ENCODE peak calls at places on chromosomes 11 and 22, in six cellular contexts. C is heart right ventricle, F is PC-9, E is left ventricle myocardium inferior, B is AG04450, K is lower lobe of right lung. Z is an unnamed sample.

GRCh38 chr11:14973621-14974020 is 1.5 kb upstream of the CALCA start:
- DNase-seq in B (no peak), E (no peak), C (peak), F (no peak), K (no peak), Z (no peak)

GRCh38 chr11:91608662-91609061 is 616.0 kb upstream of the FAT3 start:
- DNase-seq in C (no peak), K (no peak), E (no peak), F (no peak), B (no peak), Z (no peak)

GRCh38 chr11:36376888-36377758 is 81.0 kb downstream of the PRR5L start:
- DNase-seq in E (peak), B (no peak), C (peak), K (peak), F (peak), Z (no peak)

GRCh38 chr11:129312741-129313587 is 62.7 kb upstream of the BARX2 start:
- DNase-seq in F (no peak), B (no peak), E (no peak), C (no peak), K (no peak), Z (no peak)

GRCh38 chr11:66081505-66081904 is 11.4 kb downstream of the PACS1 start:
- DNase-seq in K (peak), F (peak), C (peak), E (peak), B (no peak), Z (no peak)

GRCh38 chr11:134612416-134613030 is 200.5 kb upstream of the B3GAT1 start:
- DNase-seq in K (no peak), C (no peak), B (no peak), E (no peak), F (no peak), Z (no peak)

GRCh38 chr11:27255447-27255828 is 107.6 kb downstream of the CCDC34 start:
- DNase-seq in K (no peak), F (no peak), C (no peak), B (peak), E (no peak), Z (no peak)

GRCh38 chr22:45764051-45764450 is 92.4 kb downstream of the ATXN10 start:
- DNase-seq in C (no peak), K (no peak), F (no peak), B (no peak), E (no peak), Z (no peak)

GRCh38 chr11:118435233-118435892 is 929 bp upstream of the KMT2A start:
- DNase-seq in B (no peak), E (peak), F (peak), K (peak), C (peak), Z (peak)

GRCh38 chr11:132106336-132106982 is 736.0 kb downstream of the NTM start:
- DNase-seq in K (no peak), E (no peak), B (no peak), F (no peak), C (no peak), Z (peak)

GRCh38 chr11:62680825-62681240 is 2.0 kb upstream of the UBXN1 start:
- DNase-seq in K (no peak), F (peak), E (peak), B (peak), C (no peak), Z (no peak)

GRCh38 chr11:119284344-119285157 is 32.4 kb downstream of the MCAM start:
- DNase-seq in B (no peak), F (no peak), C (no peak), K (no peak), E (no peak), Z (no peak)

GRCh38 chr11:45926536-45927331 is 4.3 kb downstream of the LARGE2 start:
- DNase-seq in C (no peak), F (no peak), E (peak), K (no peak), B (no peak), Z (no peak)

GRCh38 chr22:35629406-35630234 is 12.5 kb upstream of the MB start:
- DNase-seq in E (no peak), C (peak), K (peak), F (peak), B (peak), Z (no peak)

GRCh38 chr22:35648066-35649025 is at the start of gene APOL6:
- DNase-seq in K (no peak), E (no peak), C (no peak), B (no peak), F (peak), Z (no peak)

GRCh38 chr11:127126956-127127355 is 126.4 kb upstream of the KIRREL3 start:
- DNase-seq in F (no peak), C (no peak), B (no peak), E (no peak), K (no peak), Z (no peak)

GRCh38 chr11:2788751-2789140 is 89.0 kb upstream of the KCNQ1OT1 start:
- DNase-seq in F (no peak), C (no peak), E (peak), B (no peak), K (peak), Z (no peak)

GRCh38 chr11:112013501-112014164 is 11.6 kb upstream of the DLAT start:
- DNase-seq in E (no peak), F (no peak), B (no peak), C (no peak), K (no peak), Z (no peak)

GRCh38 chr11:11464555-11464954 is 111.5 kb upstream of the CSNK2A3 start:
- DNase-seq in B (no peak), E (no peak), K (no peak), C (no peak), F (no peak), Z (no peak)

GRCh38 chr22:34122064-34122463 is 201.8 kb upstream of the LARGE1 start:
- DNase-seq in K (no peak), F (no peak), E (no peak), C (no peak), B (no peak), Z (no peak)

GRCh38 chr11:10311802-10312201 is 6.9 kb downstream of the ADM start:
- DNase-seq in K (no peak), C (no peak), E (no peak), F (no peak), B (no peak), Z (no peak)

GRCh38 chr11:134880788-134881187 is 468.7 kb upstream of the B3GAT1 start:
- DNase-seq in B (no peak), K (no peak), F (no peak), E (no peak), C (no peak), Z (no peak)

GRCh38 chr11:2562181-2562581 is 117.4 kb downstream of the KCNQ1 start:
- DNase-seq in B (no peak), F (no peak), K (peak), E (peak), C (peak), Z (peak)

GRCh38 chr22:48477031-48477721 is 1350.5 kb downstream of the BRD1 start:
- DNase-seq in B (no peak), C (peak), E (peak), K (peak), F (no peak), Z (peak)

GRCh38 chr22:28822930-28823481 is 22.6 kb upstream of the XBP1 start:
- DNase-seq in K (no peak), F (no peak), B (no peak), E (no peak), C (no peak), Z (no peak)

GRCh38 chr11:118619444-118620205 is 12.2 kb downstream of the PHLDB1 start:
- DNase-seq in F (peak), K (peak), E (no peak), C (no peak), B (peak), Z (no peak)

GRCh38 chr22:42174062-42174461 is 43.5 kb upstream of the CYP2D6 start:
- DNase-seq in K (no peak), B (peak), F (no peak), E (no peak), C (no peak), Z (no peak)
- H3K4me3 ChIP-seq in K (no peak), B (no peak), F (no peak), E (no peak), C (no peak), Z (no peak)

GRCh38 chr22:44486538-44486937 is 11.5 kb downstream of the RTL6 start:
- DNase-seq in B (no peak), K (no peak), E (no peak), F (peak), C (no peak), Z (no peak)

GRCh38 chr22:44491666-44492405 is 6.2 kb downstream of the RTL6 start:
- DNase-seq in E (no peak), K (peak), C (no peak), B (no peak), F (no peak), Z (no peak)

GRCh38 chr22:44489026-44489425 is 9.0 kb downstream of the RTL6 start:
- DNase-seq in C (no peak), B (no peak), F (no peak), E (no peak), K (no peak), Z (no peak)

GRCh38 chr22:44488354-44488753 is 9.7 kb downstream of the RTL6 start:
- DNase-seq in K (no peak), C (no peak), F (no peak), B (no peak), E (no peak), Z (no peak)

GRCh38 chr22:44489817-44490216 is 8.2 kb downstream of the RTL6 start:
- DNase-seq in C (no peak), K (no peak), B (no peak), F (no peak), E (no peak), Z (no peak)
- H3K27ac ChIP-seq in C (no peak), K (no peak), B (no peak), F (no peak), E (no peak), Z (no peak)

GRCh38 chr11:101459020-101459419 is 124.8 kb downstream of the TRPC6 start:
- DNase-seq in C (no peak), K (no peak), B (no peak), E (no peak), F (no peak), Z (no peak)

GRCh38 chr11:101458161-101458560 is 125.6 kb downstream of the TRPC6 start:
- DNase-seq in B (no peak), K (no peak), E (no peak), C (no peak), F (no peak), Z (no peak)

GRCh38 chr11:101453682-101454081 is 130.1 kb downstream of the TRPC6 start:
- DNase-seq in B (no peak), E (no peak), K (no peak), F (no peak), C (no peak), Z (no peak)

GRCh38 chr11:101456812-101457211 is 127.0 kb downstream of the TRPC6 start:
- DNase-seq in E (no peak), C (no peak), F (no peak), B (no peak), K (no peak), Z (no peak)
- TF ChIP-seq CTCF in E (peak), C (peak), F (peak), B (peak), K (peak), Z (peak)

DNA sequence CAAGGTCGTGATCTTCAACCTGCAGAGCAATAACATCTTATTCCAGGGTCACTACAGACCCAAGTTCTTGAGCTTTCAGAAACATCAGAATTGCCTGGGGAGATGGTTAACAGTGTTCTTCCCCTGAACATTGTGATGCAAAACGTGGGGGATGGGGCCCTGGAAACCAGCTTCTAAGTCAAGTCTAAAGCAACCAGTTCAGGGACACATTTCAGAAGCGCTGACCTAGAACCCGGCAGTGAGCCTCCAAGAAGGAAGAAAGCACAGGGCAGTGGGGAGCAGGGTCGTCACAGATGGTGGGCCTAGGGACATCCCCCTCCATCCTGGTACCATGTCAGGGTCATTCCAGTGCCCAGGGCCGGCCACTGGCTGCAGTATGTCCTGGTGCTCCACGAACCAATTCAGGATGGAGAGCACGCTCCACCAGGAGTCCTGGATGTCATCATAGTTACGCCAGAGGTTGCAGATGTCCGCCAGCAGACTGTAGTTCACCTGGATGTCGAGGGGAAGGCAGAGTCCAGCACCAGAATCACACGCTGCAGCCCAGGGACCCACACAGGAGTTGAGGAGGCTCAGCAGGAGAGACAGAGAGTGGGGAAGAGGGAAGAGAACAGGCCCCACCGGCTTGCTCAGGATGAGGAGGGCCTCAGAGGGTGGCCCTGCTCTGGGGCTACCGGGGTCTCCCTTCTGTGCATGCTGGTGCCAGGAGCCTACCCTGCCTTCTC is 5.0 kb downstream of the NAGA start:
- DNase-seq in E (no peak), F (no peak), C (no peak), B (no peak), K (no peak), Z (no peak)
- H3K4me3 ChIP-seq in E (no peak), F (no peak), C (no peak), B (no peak), K (no peak), Z (no peak)

DNA sequence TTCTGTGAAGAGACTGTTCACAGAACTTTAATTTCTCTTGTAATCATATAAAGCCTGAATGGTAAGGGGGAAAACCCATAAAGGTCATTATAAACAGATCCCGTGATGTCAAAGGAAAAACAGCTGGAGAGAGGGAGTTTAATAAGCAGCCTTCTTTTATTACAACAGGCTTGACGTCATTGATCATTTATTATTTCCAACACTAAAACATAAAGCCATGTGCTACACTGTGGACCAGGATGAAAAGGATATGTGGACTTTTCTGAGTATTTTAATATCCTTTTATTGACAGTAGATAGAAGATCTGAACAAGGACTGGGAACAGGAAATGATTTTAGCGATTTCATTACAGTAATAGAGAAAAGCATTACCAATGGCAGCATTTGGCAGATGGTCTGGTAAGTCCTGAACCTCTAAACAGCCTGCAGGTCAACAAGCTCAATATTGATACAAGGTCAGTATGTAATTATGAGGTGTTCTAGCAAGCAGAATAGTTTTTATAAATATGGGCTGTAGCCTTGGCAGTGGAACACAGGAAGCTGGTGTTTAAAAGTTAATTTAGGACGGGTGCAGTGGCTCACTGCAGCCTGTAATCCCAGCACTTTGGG is 25.1 kb upstream of the TPH1 start:
- DNase-seq in B (peak), C (no peak), E (no peak), F (no peak), K (no peak), Z (no peak)
- H3K27ac ChIP-seq in B (peak), C (no peak), E (no peak), F (no peak), K (no peak), Z (no peak)